ENCODE peak calls at places on chromosome 6, in four cellular contexts. C is HCT116, T is A549, N is choroid plexus epithelial cell. H is an unnamed sample.

GRCh38 chr6:44642870-44643522 is 255.5 kb downstream of the CDC5L start:
- DNase-seq in C (no peak), T (no peak), N (peak), H (peak)

GRCh38 chr6:42086046-42086664 is 35.8 kb downstream of the TAF8 start:
- DNase-seq in C (no peak), T (peak), N (peak), H (no peak)

GRCh38 chr6:148893073-148893472 is 146.2 kb downstream of the UST start:
- DNase-seq in C (no peak), T (no peak), N (no peak), H (no peak)

GRCh38 chr6:46262928-46263708 is 92.3 kb upstream of the ENPP5 start:
- DNase-seq in C (no peak), T (no peak), N (no peak), H (peak)

GRCh38 chr6:139882234-139882633 is 507.8 kb upstream of the CITED2 start:
- DNase-seq in C (no peak), T (no peak), N (peak), H (peak)

GRCh38 chr6:88455317-88455716 is 289.2 kb upstream of the CNR1 start:
- DNase-seq in C (no peak), T (no peak), N (no peak), H (no peak)

GRCh38 chr6:108805611-108806181 is 42.5 kb upstream of the ARMC2 start:
- DNase-seq in C (no peak), T (no peak), N (no peak), H (no peak)

GRCh38 chr6:170226647-170227046 is 64.2 kb downstream of the DLL1 start:
- DNase-seq in C (no peak), T (no peak), N (no peak), H (no peak)

GRCh38 chr6:53322188-53323029 is 26.3 kb downstream of the ELOVL5 start:
- DNase-seq in C (no peak), T (no peak), N (peak), H (no peak)

GRCh38 chr6:149809798-149810197 is 54.4 kb downstream of the LRP11 start:
- DNase-seq in C (no peak), T (no peak), N (no peak), H (no peak)

GRCh38 chr6:15439410-15440022 is 193.6 kb downstream of the JARID2 start:
- DNase-seq in C (no peak), T (no peak), N (peak), H (peak)

GRCh38 chr6:160120087-160120486 is 1.5 kb upstream of the SLC22A1 start:
- DNase-seq in C (no peak), T (no peak), N (peak), H (peak)

GRCh38 chr6:5671162-5671561 is 335.6 kb downstream of the NRN1 start:
- DNase-seq in C (no peak), T (no peak), N (peak), H (peak)

GRCh38 chr6:74976026-74976425 is 229.8 kb downstream of the COL12A1 start:
- DNase-seq in C (no peak), T (no peak), N (no peak), H (no peak)

GRCh38 chr6:148521586-148521985 is 178.9 kb downstream of the SASH1 start:
- DNase-seq in C (no peak), T (no peak), N (peak), H (peak)

GRCh38 chr6:14910692-14911547 is 334.9 kb upstream of the JARID2 start:
- DNase-seq in C (no peak), T (no peak), N (peak), H (peak)

GRCh38 chr6:34015576-34015975 is 130.3 kb downstream of the GRM4 start:
- DNase-seq in C (no peak), T (no peak), N (peak), H (no peak)

GRCh38 chr6:51965222-51965801 is 122.1 kb downstream of the PKHD1 start:
- DNase-seq in C (no peak), T (no peak), N (no peak), H (no peak)

GRCh38 chr6:74447013-74447412 is 751.0 kb downstream of the CD109 start:
- DNase-seq in C (peak), T (peak), N (peak), H (peak)

GRCh38 chr6:17013701-17014100 is 88.1 kb upstream of the STMND1 start:
- DNase-seq in C (no peak), T (no peak), N (peak), H (peak)

GRCh38 chr6:89826029-89826528 is 3.6 kb upstream of the CASP8AP2 start:
- DNase-seq in C (no peak), T (no peak), N (peak), H (peak)

GRCh38 chr6:146286976-146287375 is 256.7 kb upstream of the RAB32 start:
- DNase-seq in C (no peak), T (no peak), N (peak), H (peak)

GRCh38 chr6:24918641-24919403 is 16.9 kb downstream of the RIPOR2 start:
- DNase-seq in C (no peak), T (no peak), N (peak), H (peak)

GRCh38 chr6:169249057-169249456 is 4.6 kb downstream of the THBS2 start:
- DNase-seq in C (no peak), T (no peak), N (no peak), H (no peak)

GRCh38 chr6:158095671-158096070 is 72.4 kb downstream of the SERAC1 start:
- DNase-seq in C (no peak), T (no peak), N (no peak), H (no peak)

GRCh38 chr6:160919713-160920112 is 71.9 kb upstream of the MAP3K4 start:
- DNase-seq in C (no peak), T (no peak), N (peak), H (peak)

GRCh38 chr6:169868458-169868857 is 117.0 kb downstream of the ERMARD start:
- DNase-seq in C (no peak), T (no peak), N (peak), H (no peak)

DNA sequence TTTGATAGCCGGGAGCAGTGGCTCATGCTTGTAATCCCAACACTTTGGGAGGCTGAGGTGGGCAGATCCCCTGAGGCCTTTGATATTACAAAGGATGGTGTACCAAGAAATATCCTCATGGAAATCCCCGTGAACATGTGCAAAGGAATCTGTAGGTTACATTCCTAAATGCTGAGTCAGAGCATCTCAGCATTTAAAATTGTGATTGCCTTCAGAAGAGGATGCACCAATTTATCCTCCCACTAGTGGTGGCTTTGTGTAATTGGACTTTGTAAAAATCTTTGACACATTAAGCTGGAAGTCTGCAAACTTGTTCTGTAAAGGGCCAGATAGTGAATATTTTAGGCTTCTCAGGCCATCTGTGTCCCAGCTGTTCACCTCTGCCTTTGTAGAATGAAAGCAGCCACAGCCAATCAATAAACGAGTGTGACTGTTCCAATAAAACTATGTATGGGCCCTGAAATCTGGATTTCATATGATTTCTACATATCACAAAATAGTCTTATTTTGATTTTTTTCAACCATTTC is 11.8 kb downstream of the TMEM14B start:
- DNase-seq in C (peak), T (peak), N (peak), H (peak)
- TF ChIP-seq CTCF in C (peak), T (peak), N (peak), H (peak)

DNA sequence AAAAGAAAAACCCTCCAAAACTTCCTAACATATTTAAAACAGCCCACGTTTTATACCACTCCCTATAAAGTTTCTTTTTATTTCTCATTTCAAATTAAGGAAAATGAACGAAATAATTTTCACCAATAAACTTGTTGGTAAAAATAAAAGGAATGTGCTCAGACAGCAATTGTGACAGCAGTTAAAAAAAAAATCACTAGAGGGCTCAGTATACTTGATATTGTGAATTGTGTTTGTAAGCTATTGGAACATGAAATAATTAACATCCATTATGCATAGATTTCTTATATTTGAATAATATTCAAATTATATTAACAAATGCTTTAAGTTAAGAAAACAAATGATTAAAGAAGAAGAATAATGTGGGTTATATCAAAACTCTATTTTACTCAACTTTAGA is 105.5 kb downstream of the ASCC3 start:
- DNase-seq in C (no peak), T (no peak), N (peak), H (peak)
- TF ChIP-seq CTCF in C (peak), T (no peak), N (no peak), H (peak)

DNA sequence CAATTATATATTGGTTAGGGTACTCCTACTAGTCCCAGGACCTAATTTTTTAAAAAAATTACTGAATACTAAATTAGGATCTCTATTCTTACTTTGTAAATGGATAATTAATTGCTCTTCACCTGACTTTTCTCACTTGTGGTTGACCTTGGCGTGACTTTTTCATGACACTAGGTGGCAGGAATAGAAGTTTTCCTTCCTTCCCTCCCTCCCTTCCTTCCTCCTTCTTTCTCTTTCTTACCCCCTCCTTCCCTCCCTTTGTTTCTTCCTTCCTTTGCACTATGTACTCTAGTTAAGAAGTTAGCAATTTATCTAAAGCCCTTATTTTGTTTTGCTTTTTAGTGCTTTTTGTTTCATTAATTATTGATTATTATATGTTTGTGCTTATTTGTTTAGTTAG is 20.4 kb upstream of the HBS1L start:
- DNase-seq in C (no peak), T (no peak), N (no peak), H (no peak)
- TF ChIP-seq CTCF in C (no peak), T (no peak), N (no peak), H (no peak)

DNA sequence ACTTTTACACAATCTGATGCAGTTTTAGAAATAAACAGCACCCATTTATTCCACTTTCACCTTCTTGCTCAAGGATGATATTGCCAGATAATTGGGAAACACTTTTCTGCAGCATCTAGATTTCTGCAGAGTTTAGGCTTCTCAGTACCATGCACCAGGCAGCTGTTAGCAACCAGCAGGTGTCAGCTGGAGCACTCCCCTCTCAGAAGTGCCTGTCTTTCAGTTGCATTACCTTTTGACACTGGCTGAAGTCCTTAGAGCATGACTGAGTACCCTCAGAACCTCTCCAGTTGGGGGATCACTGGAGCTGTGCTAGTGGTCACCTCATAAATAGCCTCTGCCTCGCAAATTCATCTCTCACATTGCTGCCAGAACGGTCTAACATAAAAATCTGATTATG is 91.2 kb downstream of the DNAH8 start:
- DNase-seq in C (no peak), T (no peak), N (no peak), H (no peak)
- TF ChIP-seq CTCF in C (no peak), T (no peak), N (no peak), H (no peak)

GRCh38 chr6:39367661-39368060 is 45.2 kb upstream of the KCNK16 start:
- DNase-seq in C (no peak), T (no peak), N (no peak), H (no peak)

GRCh38 chr6:39365281-39366074 is 43.0 kb upstream of the KCNK16 start:
- DNase-seq in C (no peak), T (no peak), N (peak), H (no peak)

GRCh38 chr6:39375405-39375804 is 52.9 kb upstream of the KCNK16 start:
- DNase-seq in C (no peak), T (no peak), N (no peak), H (no peak)

GRCh38 chr6:39366875-39367618 is 44.5 kb upstream of the KCNK16 start:
- DNase-seq in C (no peak), T (no peak), N (peak), H (no peak)

DNA sequence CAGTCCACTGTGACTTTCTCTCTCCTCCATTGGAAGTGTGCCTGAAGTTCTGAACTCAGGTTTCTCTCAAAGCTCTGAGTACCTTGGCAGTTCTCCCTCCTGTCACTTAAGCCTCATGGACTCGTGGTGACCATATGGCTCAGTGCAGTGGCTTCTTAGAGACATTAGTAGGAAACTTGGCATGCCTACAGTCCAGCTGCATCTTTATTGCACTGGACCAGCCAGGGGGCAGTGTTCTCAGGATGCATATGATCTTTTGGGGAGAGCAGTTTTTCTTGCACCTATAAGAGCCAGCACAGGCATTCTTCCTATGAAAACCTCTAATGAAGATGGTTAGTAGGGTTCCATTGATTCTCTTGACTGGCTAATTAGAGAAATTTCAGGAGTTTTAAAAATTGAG is 47.5 kb upstream of the KCNK16 start:
- DNase-seq in C (no peak), T (no peak), N (peak), H (peak)
- TF ChIP-seq CTCF in C (no peak), T (no peak), N (peak), H (peak)

GRCh38 chr6:165849539-165850430 is 186.7 kb upstream of the PDE10A start:
- DNase-seq in C (no peak), T (no peak), N (peak), H (no peak)

GRCh38 chr6:165846123-165846966 is 183.3 kb upstream of the PDE10A start:
- DNase-seq in C (no peak), T (no peak), N (no peak), H (no peak)

GRCh38 chr6:165847407-165848098 is 184.5 kb upstream of the PDE10A start:
- DNase-seq in C (no peak), T (no peak), N (peak), H (peak)

GRCh38 chr6:165850434-165851019 is 187.5 kb upstream of the PDE10A start:
- DNase-seq in C (peak), T (peak), N (peak), H (peak)

GRCh38 chr6:165848099-165848461 is 185.0 kb upstream of the PDE10A start:
- DNase-seq in C (no peak), T (no peak), N (no peak), H (no peak)
- TF ChIP-seq CTCF in C (no peak), T (no peak), N (peak), H (peak)

GRCh38 chr6:112595201-112595600 is 248.1 kb downstream of the RFPL4B start:
- DNase-seq in C (no peak), T (no peak), N (peak), H (no peak)

GRCh38 chr6:112595841-112596240 is 248.7 kb downstream of the RFPL4B start:
- DNase-seq in C (no peak), T (no peak), N (no peak), H (no peak)

GRCh38 chr6:112603726-112604125 is 256.6 kb downstream of the RFPL4B start:
- DNase-seq in C (no peak), T (no peak), N (no peak), H (no peak)

GRCh38 chr6:112600168-112600567 is 253.0 kb downstream of the RFPL4B start:
- DNase-seq in C (no peak), T (no peak), N (peak), H (no peak)
- TF ChIP-seq CTCF in C (no peak), T (no peak), N (peak), H (peak)

DNA sequence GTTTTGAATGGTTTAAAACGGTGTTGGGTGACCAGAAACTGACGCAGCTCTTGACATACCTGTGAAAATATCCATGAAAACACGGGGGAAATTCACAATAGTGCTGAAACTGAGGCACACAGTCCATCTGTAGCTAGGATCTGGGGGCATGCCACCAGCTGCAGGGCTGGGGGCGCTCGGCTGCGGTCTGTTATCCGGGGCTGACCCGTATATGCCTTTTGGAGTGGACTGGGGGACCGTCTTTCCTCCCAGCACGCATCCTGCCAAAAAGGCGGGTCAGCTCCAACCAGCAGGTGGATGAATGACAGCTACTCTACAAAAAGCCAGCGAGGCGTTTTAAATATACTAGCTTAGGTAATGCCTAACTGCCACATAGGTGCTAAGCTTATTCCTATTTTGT is 729.8 kb downstream of the QKI start:
- DNase-seq in C (no peak), T (no peak), N (no peak), H (no peak)
- TF ChIP-seq CTCF in C (no peak), T (no peak), N (no peak), H (no peak)